ENCODE peak calls at places on chromosomes 7 and 10, in eight cellular contexts. J is fibroblast of lung, Q is IMR-90, A is coronary artery, O is bronchial epithelial cell, F is brain microvascular endothelial cell, K is sigmoid colon, H is astrocyte. E is an unnamed sample.

GRCh38 chr7:92404170-92404614 is 43.1 kb upstream of the GATAD1 start:
- DNase-seq in J (no peak), Q (no peak), A (no peak), O (no peak), F (no peak), K (no peak), H (no peak), E (no peak)

GRCh38 chr10:132395704-132396494 is 1.1 kb upstream of the PWWP2B start:
- DNase-seq in J (peak), Q (no peak), A (peak), O (no peak), F (no peak), K (peak), H (no peak), E (peak)

GRCh38 chr7:27219821-27220220 is 19.9 kb upstream of the HOXA13 start:
- DNase-seq in J (no peak), Q (no peak), A (no peak), O (no peak), F (no peak), K (no peak), H (no peak), E (no peak)

GRCh38 chr10:4947635-4948596 is 15.3 kb upstream of the AKR1C1 start:
- DNase-seq in J (peak), Q (peak), A (peak), O (peak), F (peak), K (peak), H (peak), E (peak)

GRCh38 chr7:86645676-86646276 is 2.1 kb downstream of the GRM3 start:
- DNase-seq in J (no peak), Q (no peak), A (no peak), O (no peak), F (no peak), K (no peak), H (no peak), E (no peak)

GRCh38 chr7:130921391-130922180 is 187.6 kb upstream of the KLF14 start:
- DNase-seq in J (peak), Q (peak), A (peak), O (no peak), F (peak), K (peak), H (peak), E (peak)

GRCh38 chr7:139591550-139592195 is 68.2 kb downstream of the CLEC2L start:
- DNase-seq in J (no peak), Q (no peak), A (no peak), O (no peak), F (no peak), K (no peak), H (no peak), E (no peak)

GRCh38 chr10:4527281-4527960 is 298.6 kb upstream of the AKR1E2 start:
- DNase-seq in J (peak), Q (peak), A (no peak), O (peak), F (peak), K (no peak), H (peak), E (no peak)

GRCh38 chr7:96962221-96962620 is 43.1 kb upstream of the DLX6 start:
- DNase-seq in J (no peak), Q (no peak), A (no peak), O (peak), F (peak), K (no peak), H (peak), E (no peak)

GRCh38 chr7:96330193-96330592 is 8.3 kb upstream of the SLC25A13 start:
- DNase-seq in J (no peak), Q (no peak), A (no peak), O (peak), F (no peak), K (no peak), H (no peak), E (no peak)

GRCh38 chr10:4883079-4883739 is 57.2 kb downstream of the AKR1E2 start:
- DNase-seq in J (peak), Q (peak), A (no peak), O (peak), F (no peak), K (no peak), H (peak), E (peak)

GRCh38 chr10:11449761-11450160 is 161.7 kb downstream of the USP6NL start:
- DNase-seq in J (no peak), Q (no peak), A (no peak), O (no peak), F (no peak), K (no peak), H (no peak), E (no peak)

GRCh38 chr7:73828107-73828803 is 2.5 kb upstream of the CLDN4 start:
- DNase-seq in J (peak), Q (peak), A (no peak), O (peak), F (peak), K (no peak), H (peak), E (peak)

GRCh38 chr7:131606346-131607290 is 50.2 kb upstream of the PODXL start:
- DNase-seq in J (no peak), Q (no peak), A (no peak), O (peak), F (no peak), K (no peak), H (no peak), E (peak)

GRCh38 chr10:27558612-27559020 is 54.5 kb downstream of the RAB18 start:
- DNase-seq in J (peak), Q (peak), A (no peak), O (peak), F (peak), K (no peak), H (peak), E (peak)

GRCh38 chr10:47438857-47439474 is 44.9 kb downstream of the ANXA8 start:
- DNase-seq in J (peak), Q (peak), A (no peak), O (peak), F (peak), K (no peak), H (peak), E (peak)

GRCh38 chr7:129800901-129801300 is 151.9 kb downstream of the UBE2H start:
- DNase-seq in J (no peak), Q (no peak), A (no peak), O (no peak), F (no peak), K (no peak), H (no peak), E (no peak)

GRCh38 chr7:22591271-22591670 is 91.3 kb upstream of the STEAP1B start:
- DNase-seq in J (no peak), Q (no peak), A (no peak), O (peak), F (no peak), K (no peak), H (no peak), E (no peak)

GRCh38 chr10:33434948-33435347 is 100.5 kb upstream of the NRP1 start:
- DNase-seq in J (no peak), Q (no peak), A (no peak), O (no peak), F (no peak), K (no peak), H (no peak), E (no peak)

GRCh38 chr10:101140084-101140949 is 9.2 kb downstream of the TLX1 start:
- DNase-seq in J (no peak), Q (no peak), A (no peak), O (no peak), F (no peak), K (no peak), H (no peak), E (no peak)

GRCh38 chr7:120014920-120015465 is 258.0 kb upstream of the KCND2 start:
- DNase-seq in J (peak), Q (no peak), A (no peak), O (no peak), F (no peak), K (no peak), H (peak), E (no peak)

GRCh38 chr7:135789956-135790355 is 41.3 kb upstream of the FAM180A start:
- DNase-seq in J (no peak), Q (no peak), A (no peak), O (no peak), F (no peak), K (no peak), H (no peak), E (no peak)

GRCh38 chr10:29501692-29502091 is 133.1 kb downstream of the SVIL start:
- DNase-seq in J (peak), Q (peak), A (no peak), O (peak), F (peak), K (no peak), H (peak), E (peak)

GRCh38 chr10:78520737-78521430 is 487.2 kb downstream of the RPS24 start:
- DNase-seq in J (no peak), Q (peak), A (peak), O (peak), F (peak), K (no peak), H (peak), E (peak)

DNA sequence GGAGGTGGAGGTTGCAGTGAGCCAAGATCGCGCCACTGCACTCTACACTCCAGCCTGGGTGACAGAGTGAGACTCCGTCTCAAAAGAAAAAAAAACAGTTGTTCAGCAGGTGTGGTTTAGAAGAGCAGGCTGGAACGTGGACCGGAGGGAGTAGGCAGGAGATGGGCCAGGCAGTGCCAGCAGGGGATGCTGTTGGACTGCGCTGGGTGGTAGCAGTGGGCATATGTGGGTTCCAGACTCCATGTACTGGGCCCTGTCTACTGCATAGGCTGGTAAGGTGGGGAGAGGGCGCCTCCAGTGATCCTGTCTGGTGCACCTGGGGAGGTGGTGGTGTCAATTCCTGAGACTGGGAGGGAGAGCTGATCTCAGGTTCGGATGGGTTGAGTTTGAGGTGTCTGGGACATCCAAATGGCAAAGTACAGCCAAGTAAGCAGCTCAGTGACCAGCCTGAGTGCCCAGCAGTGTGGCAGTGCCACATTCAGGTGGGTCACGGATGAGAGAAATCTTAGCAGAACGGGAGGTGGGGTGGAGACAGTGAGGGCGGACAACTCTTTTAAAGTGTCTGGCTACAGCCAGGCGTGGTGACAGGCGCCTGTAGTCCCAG is 25.9 kb downstream of the SFXN4 start:
- DNase-seq in J (peak), Q (peak), A (no peak), O (peak), F (no peak), K (no peak), H (no peak), E (peak)
- TF ChIP-seq CTCF in J (peak), Q (peak), A (no peak), O (peak), F (peak), K (peak), H (peak), E (peak)

GRCh38 chr7:117472335-117472734 is 7.5 kb upstream of the CFTR start:
- DNase-seq in J (no peak), Q (no peak), A (no peak), O (no peak), F (no peak), K (no peak), H (no peak), E (no peak)

GRCh38 chr7:117470777-117471176 is 9.0 kb upstream of the CFTR start:
- DNase-seq in J (no peak), Q (no peak), A (no peak), O (no peak), F (no peak), K (no peak), H (no peak), E (no peak)

DNA sequence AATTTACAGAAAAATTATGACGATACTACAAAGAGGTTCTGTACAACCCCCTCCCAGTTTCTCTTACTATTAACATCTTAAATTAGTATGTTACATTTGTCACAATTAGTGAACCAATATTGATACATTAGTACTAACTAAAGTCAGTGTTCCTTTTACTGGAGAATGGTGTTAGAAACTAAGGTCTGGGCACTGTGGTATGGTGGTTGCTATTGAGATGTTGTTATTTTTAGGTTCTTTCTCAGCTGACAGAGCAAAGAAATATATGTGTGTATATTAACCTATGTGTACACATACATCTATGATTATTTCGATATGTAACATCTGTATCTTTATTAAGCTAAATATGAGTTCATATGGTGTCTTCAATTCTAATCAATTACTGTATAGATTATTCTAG is 11.7 kb upstream of the CFTR start:
- DNase-seq in J (no peak), Q (no peak), A (no peak), O (no peak), F (no peak), K (no peak), H (no peak), E (no peak)
- H3K4me3 ChIP-seq in J (no peak), Q (no peak), A (no peak), O (no peak), F (no peak), K (no peak), H (no peak), E (no peak)

GRCh38 chr7:15007507-15007906 is 105.0 kb upstream of the DGKB start:
- DNase-seq in J (peak), Q (no peak), A (no peak), O (peak), F (no peak), K (no peak), H (no peak), E (no peak)
- TF ChIP-seq CTCF in J (no peak), Q (peak), A (no peak), O (peak), F (peak), K (no peak), H (peak), E (peak)

GRCh38 chr10:45552476-45552875 is 120.1 kb downstream of the ZFAND4 start:
- DNase-seq in J (no peak), Q (no peak), A (no peak), O (no peak), F (no peak), K (no peak), H (no peak), E (no peak)
- H3K4me3 ChIP-seq in J (no peak), Q (no peak), A (no peak), O (no peak), F (no peak), K (no peak), H (no peak), E (no peak)

GRCh38 chr7:101865031-101865824 is 47.8 kb downstream of the CUX1 start:
- DNase-seq in J (no peak), Q (no peak), A (no peak), O (no peak), F (no peak), K (peak), H (no peak), E (no peak)

GRCh38 chr7:101866328-101866727 is 48.9 kb downstream of the CUX1 start:
- DNase-seq in J (no peak), Q (no peak), A (no peak), O (no peak), F (no peak), K (no peak), H (no peak), E (no peak)

GRCh38 chr7:101862280-101863220 is 45.1 kb downstream of the CUX1 start:
- DNase-seq in J (peak), Q (peak), A (no peak), O (no peak), F (no peak), K (peak), H (no peak), E (peak)

GRCh38 chr7:101863598-101863997 is 46.2 kb downstream of the CUX1 start:
- DNase-seq in J (no peak), Q (no peak), A (no peak), O (no peak), F (no peak), K (peak), H (no peak), E (no peak)

GRCh38 chr7:101864039-101864438 is 46.6 kb downstream of the CUX1 start:
- DNase-seq in J (no peak), Q (no peak), A (no peak), O (no peak), F (no peak), K (peak), H (no peak), E (no peak)
- TF ChIP-seq CTCF in J (no peak), Q (no peak), A (no peak), O (no peak), F (no peak), K (no peak), H (no peak), E (no peak)

DNA sequence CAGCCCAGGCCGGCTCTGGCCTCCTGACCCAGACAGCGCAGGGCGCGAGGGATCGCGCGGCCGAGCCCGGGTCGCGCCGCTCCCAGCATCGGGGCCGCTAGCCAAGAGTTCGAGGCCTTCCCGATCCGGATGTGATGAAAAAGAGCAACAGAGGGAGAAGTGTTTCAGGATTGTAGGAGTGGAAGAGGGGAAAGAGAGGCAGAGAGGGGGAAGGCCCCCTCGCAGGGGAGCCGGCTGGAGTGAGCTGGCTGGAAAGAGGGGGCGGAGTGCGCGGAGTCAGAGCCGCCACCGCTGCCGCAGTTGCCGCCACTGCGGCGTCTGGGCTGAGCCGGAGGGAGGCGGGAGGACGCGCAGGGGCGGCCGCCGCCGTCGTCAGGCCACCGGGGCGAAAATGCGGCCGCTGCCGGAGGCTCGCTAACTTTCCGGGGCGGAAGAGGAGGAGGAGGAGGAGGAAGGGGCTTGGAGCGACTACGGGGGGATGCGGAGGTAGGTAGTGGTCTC is 307 bp downstream of the MDFIC start:
- DNase-seq in J (peak), Q (peak), A (peak), O (peak), F (peak), K (peak), H (no peak), E (peak)
- H3K4me3 ChIP-seq in J (peak), Q (peak), A (peak), O (peak), F (peak), K (peak), H (peak), E (peak)

E was measured in fibroblast of villous mesenchyme.